ENCODE peak calls at places on chromosome 17, in nine cellular contexts. S is kidney; E is lower lobe of right lung; A is adrenal gland; Y is esophagus squamous epithelium; V is upper lobe of right lung; N is DND-41; O is K562; R is CD4-positive, CD25-positive, alpha-beta regulatory T cell. I is an unnamed sample.

GRCh38 chr17:60153606-60154355 is 4.0 kb downstream of the CA4 start:
- DNase-seq in S (peak; percentile 43), E (peak; percentile 24), A (no peak), Y (no peak), V (peak; percentile 28), N (no peak), O (no peak), R (no peak), I (no peak)

GRCh38 chr17:75878174-75878998 is at the start of gene TRIM47:
- DNase-seq in S (peak; percentile 92), E (peak; percentile 73), A (peak; percentile 63), Y (no peak), V (peak; percentile 82), N (no peak), O (peak; percentile 91), R (no peak), I (no peak)

GRCh38 chr17:39700148-39700987 is 504 bp downstream of the ERBB2 start:
- DNase-seq in S (peak; percentile 80), E (no peak), A (no peak), Y (no peak), V (no peak), N (no peak), O (no peak), R (no peak), I (no peak)

GRCh38 chr17:45574376-45574775 is 83.9 kb upstream of the PLEKHM1 start:
- DNase-seq in S (no peak), E (no peak), A (no peak), Y (no peak), V (no peak), N (no peak), O (peak; percentile 8), R (no peak), I (no peak)

GRCh38 chr17:56727876-56728617 is 105.7 kb downstream of the C17orf67 start:
- DNase-seq in S (no peak), E (no peak), A (no peak), Y (no peak), V (no peak), N (no peak), O (no peak), R (no peak), I (no peak)

GRCh38 chr17:4442582-4442981 is 8.8 kb downstream of the SPNS3 start:
- DNase-seq in S (no peak), E (no peak), A (no peak), Y (no peak), V (no peak), N (no peak), O (no peak), R (no peak), I (no peak)

GRCh38 chr17:7750321-7750821 is 32.8 kb downstream of the DNAH2 start:
- DNase-seq in S (no peak), E (no peak), A (no peak), Y (no peak), V (no peak), N (no peak), O (no peak), R (no peak), I (no peak)

GRCh38 chr17:11081342-11081741 is 159.7 kb upstream of the SHISA6 start:
- DNase-seq in S (no peak), E (no peak), A (no peak), Y (no peak), V (no peak), N (no peak), O (no peak), R (no peak), I (no peak)

GRCh38 chr17:44281570-44281969 is 13.6 kb upstream of the SLC4A1 start:
- DNase-seq in S (no peak), E (no peak), A (no peak), Y (no peak), V (no peak), N (no peak), O (peak; percentile 74), R (no peak), I (no peak)

GRCh38 chr17:35898283-35899070 is 18.3 kb upstream of the CCL5 start:
- DNase-seq in S (no peak), E (peak; percentile 55), A (peak; percentile 45), Y (no peak), V (no peak), N (peak; percentile 76), O (no peak), R (no peak), I (no peak)

GRCh38 chr17:1931759-1932579 is 93.2 kb downstream of the RTN4RL1 start:
- DNase-seq in S (no peak), E (no peak), A (no peak), Y (no peak), V (no peak), N (no peak), O (no peak), R (no peak), I (no peak)

GRCh38 chr17:80112471-80113032 is 11.2 kb downstream of the GAA start:
- DNase-seq in S (peak; percentile 68), E (no peak), A (no peak), Y (no peak), V (no peak), N (no peak), O (peak; percentile 43), R (no peak), I (no peak)

GRCh38 chr17:55769625-55770000 is 18.8 kb downstream of the PCTP start:
- DNase-seq in S (no peak), E (no peak), A (peak; percentile 49), Y (no peak), V (no peak), N (no peak), O (no peak), R (no peak), I (no peak)

GRCh38 chr17:2853111-2853721 is 57.0 kb downstream of the RAP1GAP2 start:
- DNase-seq in S (peak; percentile 86), E (peak; percentile 58), A (no peak), Y (no peak), V (peak; percentile 73), N (no peak), O (no peak), R (peak; percentile 18), I (peak; percentile 38)

GRCh38 chr17:31525801-31526549 is 134.5 kb downstream of the RAB11FIP4 start:
- DNase-seq in S (peak; percentile 67), E (no peak), A (no peak), Y (no peak), V (no peak), N (no peak), O (peak; percentile 36), R (no peak), I (no peak)

GRCh38 chr17:56441331-56441730 is 152.2 kb upstream of the NOG start:
- DNase-seq in S (no peak), E (no peak), A (no peak), Y (no peak), V (no peak), N (no peak), O (no peak), R (no peak), I (no peak)

GRCh38 chr17:1047886-1048470 is 51.0 kb downstream of the TIMM22 start:
- DNase-seq in S (peak; percentile 43), E (no peak), A (no peak), Y (no peak), V (no peak), N (no peak), O (no peak), R (no peak), I (no peak)

GRCh38 chr17:78448356-78448993 is 70.0 kb downstream of the PGS1 start:
- DNase-seq in S (no peak), E (no peak), A (no peak), Y (no peak), V (no peak), N (peak; percentile 23), O (no peak), R (no peak), I (no peak)

GRCh38 chr17:51818777-51819176 is 339.7 kb downstream of the CA10 start:
- DNase-seq in S (no peak), E (no peak), A (no peak), Y (no peak), V (no peak), N (no peak), O (no peak), R (no peak), I (no peak)

DNA sequence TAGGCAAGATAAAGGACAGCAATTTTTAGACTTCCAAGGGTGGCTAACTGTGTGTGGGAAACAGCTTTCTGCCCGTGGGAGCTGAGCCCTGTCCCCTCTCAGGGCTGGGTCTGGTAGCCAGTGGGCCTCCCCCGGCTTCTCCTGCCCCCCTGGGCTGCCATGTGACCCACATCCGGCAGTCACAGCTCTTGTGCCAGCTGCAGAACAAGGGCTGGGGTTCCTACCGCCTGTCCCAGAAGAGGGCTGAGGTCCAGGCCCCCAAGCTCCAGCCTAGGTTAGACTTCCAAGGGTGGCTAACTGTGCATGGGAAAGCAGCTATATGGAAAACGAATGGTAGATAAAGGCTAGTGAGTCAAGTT is 6.1 kb downstream of the GAST start:
- DNase-seq in S (no peak), E (no peak), A (no peak), Y (no peak), V (no peak), N (no peak), O (no peak), R (no peak), I (no peak)
- H3K27ac ChIP-seq in S (no peak overlapping the region), E (no peak overlapping the region), A (no peak overlapping the region), Y (peak overlapping the region; percentile 42), V (no peak overlapping the region), N (no peak overlapping the region), O (no peak overlapping the region), R (no peak overlapping the region), I (no peak overlapping the region)

DNA sequence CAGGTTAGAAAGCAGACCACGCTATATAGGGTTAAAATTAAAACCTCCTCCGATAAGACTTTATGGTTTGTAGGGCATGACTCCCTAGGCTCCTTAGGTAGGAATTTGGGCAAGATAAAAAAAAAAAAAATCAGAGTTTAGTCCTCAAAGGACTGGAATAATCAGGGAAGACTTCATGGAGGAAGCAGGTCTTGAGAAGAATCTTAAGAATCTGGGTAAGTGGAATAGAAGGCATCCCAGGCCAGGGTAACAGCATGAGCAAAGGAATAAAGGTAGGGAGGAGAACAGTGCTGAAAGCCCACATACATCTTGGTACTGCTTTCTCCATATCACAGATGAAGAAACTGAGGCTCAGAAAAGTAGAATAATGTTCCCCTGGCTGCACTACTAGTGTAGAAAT is 15.4 kb downstream of the SLC46A1 start:
- DNase-seq in S (no peak), E (no peak), A (no peak), Y (no peak), V (no peak), N (no peak), O (no peak), R (no peak), I (no peak)
- H3K4me1 ChIP-seq in S (no peaks in the 10 kb centered on the region), E (peaks cover 2% of the 10 kb centered on the region), A (peaks cover 6% of the 10 kb centered on the region), Y (no peaks in the 10 kb centered on the region), V (peaks cover 3% of the 10 kb centered on the region), N (peaks cover under 1% of the 10 kb centered on the region), O (peaks cover 10% of the 10 kb centered on the region), R (peaks cover 4% of the 10 kb centered on the region), I (no peaks in the 10 kb centered on the region)

DNA sequence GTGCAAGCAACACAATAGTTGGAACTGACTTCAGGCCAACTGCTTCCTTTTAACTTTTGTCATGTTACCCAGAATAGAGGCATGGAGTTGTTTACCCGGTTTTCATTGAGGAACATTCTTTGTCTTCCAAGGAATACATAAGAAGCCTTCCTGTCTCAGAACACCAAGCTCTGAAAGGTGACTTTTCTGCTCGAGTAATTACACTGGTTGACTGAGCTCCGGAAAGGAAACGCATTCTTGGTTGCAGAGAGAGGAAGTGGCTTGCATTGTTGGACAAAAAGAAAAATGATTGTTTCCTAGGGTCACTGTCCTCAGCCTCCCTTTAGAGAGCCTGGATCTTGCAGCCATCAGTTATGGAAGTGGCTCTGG is 30.8 kb upstream of the SEC14L1 start:
- DNase-seq in S (no peak), E (no peak), A (no peak), Y (no peak), V (no peak), N (no peak), O (no peak), R (no peak), I (no peak)
- H3K4me3 ChIP-seq in S (no peak overlapping the region), E (no peak overlapping the region), A (no peak overlapping the region), Y (no peak overlapping the region), V (no peak overlapping the region), N (no peak overlapping the region), O (no peak overlapping the region), R (no peak overlapping the region), I (no peak overlapping the region)

GRCh38 chr17:61996916-61997605 is 68.0 kb downstream of the MED13 start:
- DNase-seq in S (no peak), E (no peak), A (no peak), Y (no peak), V (no peak), N (no peak), O (no peak), R (no peak), I (no peak)
- H3K27ac ChIP-seq in S (no peak overlapping the region), E (no peak overlapping the region), A (no peak overlapping the region), Y (no peak overlapping the region), V (no peak overlapping the region), N (no peak overlapping the region), O (no peak overlapping the region), R (no peak overlapping the region), I (no peak overlapping the region)